ENCODE peak calls at places on chromosomes 11 and 22, in four cellular contexts. S is dorsolateral prefrontal cortex, U is left ventricle myocardium inferior, T is GM06990. F is an unnamed sample.
A peak's percentile ranks its signal among the peaks of the same experiment; 100 is the strongest.

GRCh38 chr22:35155403-35156025 is 89.6 kb downstream of the ISX start:
- DNase-seq in T (no peak), U (no peak), S (no peak), F (peak; percentile 18)

GRCh38 chr11:118306556-118306955 is 2.0 kb downstream of the CD3E start:
- DNase-seq in S (no peak), T (no peak), U (no peak), F (no peak)

GRCh38 chr11:94504689-94505293 is 7.5 kb upstream of the C11orf97 start:
- DNase-seq in T (no peak), S (no peak), U (no peak), F (peak; percentile 65)

GRCh38 chr22:25357606-25358420 is 138.4 kb downstream of the CRYBB2 start:
- DNase-seq in U (no peak), T (no peak), S (peak; percentile 30), F (no peak)

GRCh38 chr11:3163241-3163981 is 1.7 kb downstream of the OSBPL5 start:
- DNase-seq in T (no peak), U (peak; percentile 16), S (peak; percentile 62), F (no peak)

GRCh38 chr22:39003165-39003638 is 10.9 kb upstream of the APOBEC3C start:
- DNase-seq in S (no peak), T (peak; percentile 64), U (peak; percentile 61), F (peak; percentile 91)

GRCh38 chr11:73743045-73743444 is 17.8 kb downstream of the RAB6A start:
- DNase-seq in U (no peak), T (no peak), S (no peak), F (no peak)

GRCh38 chr11:10476927-10477689 is 22.0 kb downstream of the AMPD3 start:
- DNase-seq in U (no peak), T (no peak), S (no peak), F (no peak)

GRCh38 chr22:30878516-30879365 is 89.8 kb downstream of the MORC2 start:
- DNase-seq in T (no peak), U (no peak), S (no peak), F (no peak)

GRCh38 chr22:37232140-37232998 is 11.7 kb downstream of the RAC2 start:
- DNase-seq in U (no peak), S (no peak), T (no peak), F (no peak)

GRCh38 chr22:38305481-38306448 is 11.5 kb downstream of the CSNK1E start:
- DNase-seq in T (peak; percentile 82), S (no peak), U (no peak), F (peak; percentile 78)

GRCh38 chr11:57324886-57325734 is at the start of gene TNKS1BP1:
- DNase-seq in U (peak; percentile 97), S (peak; percentile 97), T (peak; percentile 89), F (peak; percentile 98)

DNA sequence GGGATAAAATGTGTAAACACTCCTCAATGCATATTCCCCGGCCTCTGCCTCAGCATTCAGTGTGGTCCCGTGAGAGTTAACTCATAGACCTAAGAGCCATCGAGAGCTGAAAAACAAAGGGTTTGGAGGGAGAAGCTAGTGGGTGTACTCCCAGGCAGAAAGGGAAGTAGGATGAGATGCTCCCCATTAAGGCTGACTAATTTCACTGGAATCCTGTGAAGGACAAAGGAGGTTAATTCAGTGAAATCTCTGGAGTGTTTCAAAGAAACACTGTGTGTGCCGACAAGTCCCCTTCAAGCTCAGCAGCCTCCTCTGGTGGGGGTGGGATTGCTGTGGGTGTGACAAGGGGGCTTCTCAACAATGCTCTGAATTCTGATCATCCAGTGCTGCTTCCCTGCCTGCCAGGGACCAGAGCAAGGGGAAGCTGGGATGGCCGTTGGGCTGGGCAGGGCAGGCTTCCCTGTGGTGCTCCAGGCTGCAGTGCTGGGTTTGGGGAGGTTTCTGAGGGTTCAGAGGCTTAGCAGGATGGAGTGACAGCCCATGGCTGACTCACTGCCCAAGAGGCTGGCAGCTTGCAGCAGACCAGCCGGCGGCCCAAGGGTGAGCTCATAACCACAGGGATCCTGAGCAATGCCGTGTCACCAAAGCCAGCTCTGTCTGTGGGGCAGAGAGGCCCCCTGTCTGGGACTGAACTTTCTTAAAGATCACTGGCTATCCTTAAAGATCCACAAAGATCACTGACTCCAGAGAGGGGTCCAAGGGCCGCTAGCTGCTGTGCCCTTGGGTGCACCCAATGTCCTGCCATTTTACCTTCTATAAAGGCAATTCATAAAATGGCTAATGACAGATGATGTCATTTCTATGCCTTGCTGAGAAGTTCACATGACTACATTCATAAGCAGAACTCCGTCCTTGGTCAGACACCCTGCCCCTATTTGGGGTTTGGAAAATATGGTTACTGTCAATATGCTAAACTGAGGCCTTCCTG is 61.3 kb upstream of the BMAL1 start:
- DNase-seq in U (no peak), T (no peak), S (no peak), F (peak; percentile 98)
- H3K4me3 ChIP-seq in U (no peak overlapping the region), T (no peak overlapping the region), S (no peak overlapping the region), F (no peak overlapping the region)

DNA sequence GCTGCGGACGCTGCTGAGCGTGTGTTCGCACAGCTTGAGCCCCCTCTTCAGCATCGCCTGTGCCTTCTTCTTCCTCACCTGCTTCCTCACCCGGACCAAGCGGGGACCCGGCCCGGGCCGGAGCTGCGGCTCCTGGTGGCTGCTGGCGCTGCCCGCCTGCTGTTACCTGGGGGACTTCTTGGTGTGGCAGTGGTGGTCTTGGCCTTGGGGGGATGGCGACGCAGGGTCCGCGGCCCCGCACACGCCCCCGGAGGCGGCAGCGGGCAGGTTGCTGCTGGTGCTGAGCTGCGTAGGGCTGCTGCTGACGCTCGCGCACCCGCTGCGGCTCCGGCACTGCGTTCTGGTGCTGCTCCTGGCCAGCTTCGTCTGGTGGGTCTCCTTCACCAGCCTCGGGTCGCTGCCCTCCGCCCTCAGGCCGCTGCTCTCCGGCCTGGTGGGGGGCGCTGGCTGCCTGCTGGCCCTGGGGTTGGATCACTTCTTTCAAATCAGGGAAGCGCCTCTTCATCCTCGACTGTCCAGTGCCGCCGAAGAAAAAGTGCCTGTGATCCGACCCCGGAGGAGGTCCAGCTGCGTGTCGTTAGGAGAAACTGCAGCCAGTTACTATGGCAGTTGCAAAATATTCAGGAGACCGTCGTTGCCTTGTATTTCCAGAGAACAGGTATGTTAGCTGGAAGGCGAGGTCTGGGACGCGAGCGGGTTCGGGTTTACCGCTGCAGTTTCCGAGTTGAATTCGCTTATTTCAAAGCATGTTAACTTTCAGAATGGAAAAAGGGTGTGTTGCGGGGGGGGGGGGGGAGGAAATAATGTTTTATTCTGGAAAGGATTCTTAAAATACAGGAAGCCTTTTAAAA is 1.0 kb downstream of the PDE3B start:
- DNase-seq in U (peak; percentile 29), S (peak; percentile 47), T (peak; percentile 47), F (peak; percentile 13)
- TF ChIP-seq CTCF in U (peak; percentile 38), S (no peak), T (no peak), F (no peak)

DNA sequence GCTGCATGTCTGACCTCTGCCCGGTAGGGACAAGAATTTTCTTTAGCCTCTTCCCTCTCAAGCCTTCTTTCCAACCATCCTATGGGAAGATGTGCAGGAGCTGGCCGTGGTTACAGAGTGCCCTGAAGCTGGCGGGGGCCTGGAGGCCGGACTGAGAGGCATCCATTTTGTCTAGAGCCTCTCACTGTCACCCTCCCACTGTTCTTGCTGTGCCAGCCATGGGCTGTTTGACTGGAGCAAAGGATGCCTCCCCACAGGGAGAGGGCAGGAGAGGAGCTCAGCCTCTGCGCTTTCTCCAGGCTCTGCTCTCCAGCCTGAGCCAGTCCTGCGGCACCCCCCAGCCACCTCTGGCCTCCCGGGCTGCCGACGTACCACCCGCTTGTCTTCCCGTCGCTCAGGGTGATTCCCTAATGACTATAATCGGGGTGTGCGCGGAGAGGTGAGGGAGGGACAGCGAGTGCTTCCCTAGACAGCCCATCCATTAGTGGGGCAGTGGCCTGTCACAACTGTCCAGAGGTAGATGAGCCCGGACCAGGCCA is 123.8 kb downstream of the NECTIN1 start:
- DNase-seq in S (no peak), U (no peak), T (no peak), F (no peak)
- H3K4me3 ChIP-seq in S (no peak overlapping the region), U (no peak overlapping the region), T (no peak overlapping the region), F (no peak overlapping the region)

DNA sequence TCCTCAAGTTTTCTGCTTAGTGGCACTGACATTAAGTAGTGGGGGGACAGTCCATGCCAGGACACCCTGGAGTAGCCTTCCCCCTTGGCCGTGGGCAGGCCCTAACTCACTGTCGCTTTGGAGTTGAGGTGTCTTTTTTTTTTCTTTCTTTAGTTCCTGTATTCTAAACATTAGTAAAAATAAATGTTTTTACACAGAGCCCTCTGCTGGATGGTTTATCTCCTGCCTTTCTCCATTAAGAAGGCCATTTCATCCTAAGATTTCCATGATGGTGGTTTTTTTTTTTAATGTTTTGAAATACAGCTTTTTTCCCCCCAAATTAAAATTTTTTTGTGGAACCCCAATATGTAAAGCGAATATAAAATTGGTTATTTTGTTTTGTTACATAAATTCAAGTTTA is 1.8 kb upstream of the TIGD3 start:
- DNase-seq in S (no peak), T (no peak), U (no peak), F (peak; percentile 50)
- TF ChIP-seq CTCF in S (peak; percentile 44), T (no peak), U (peak; percentile 34), F (peak; percentile 32)

GRCh38 chr11:128516467-128516778 is 70.9 kb downstream of the ETS1 start:
- DNase-seq in S (no peak), U (no peak), T (no peak), F (no peak)

GRCh38 chr11:128515766-128516466 is 71.4 kb downstream of the ETS1 start:
- DNase-seq in T (no peak), U (no peak), S (no peak), F (no peak)

GRCh38 chr11:128518493-128519207 is 68.7 kb downstream of the ETS1 start:
- DNase-seq in T (no peak), S (no peak), U (no peak), F (peak; percentile 63)

GRCh38 chr11:128517457-128518230 is 69.7 kb downstream of the ETS1 start:
- DNase-seq in T (no peak), U (no peak), S (no peak), F (peak; percentile 79)

GRCh38 chr11:128516886-128517285 is 70.5 kb downstream of the ETS1 start:
- DNase-seq in S (no peak), U (no peak), T (no peak), F (peak; percentile 22)
- H3K4me3 ChIP-seq in S (peak overlapping the region; percentile 81), U (peak overlapping the region; percentile 81), T (peak overlapping the region; percentile 72), F (no peak overlapping the region)

GRCh38 chr11:43649501-43649900 is 31.0 kb upstream of the HSD17B12 start:
- DNase-seq in S (no peak), T (no peak), U (no peak), F (no peak)
- TF ChIP-seq CTCF in S (no peak), T (no peak), U (no peak), F (no peak)

GRCh38 chr22:29311468-29312217 is 3.9 kb downstream of the RASL10A start:
- DNase-seq in T (no peak), U (no peak), S (no peak), F (no peak)
- H3K4me3 ChIP-seq in T (no peak overlapping the region), U (peak overlapping the region; percentile 94), S (peak overlapping the region; percentile 87), F (no peak overlapping the region)

GRCh38 chr11:84714316-84714780 is 912.8 kb downstream of the DLG2 start:
- DNase-seq in U (peak; percentile 29), S (no peak), T (no peak), F (peak; percentile 5)
- TF ChIP-seq CTCF in U (peak; percentile 55), S (peak; percentile 47), T (peak; percentile 10), F (peak; percentile 33)

GRCh38 chr11:35539256-35539655 is 13.8 kb upstream of the PAMR1 start:
- DNase-seq in T (no peak), S (no peak), U (no peak), F (no peak)
- H3K4me3 ChIP-seq in T (no peak overlapping the region), S (no peak overlapping the region), U (no peak overlapping the region), F (no peak overlapping the region)

F was measured in cardiac fibroblast.